ENCODE peak calls at places on chromosomes 13 and 19, in seven cellular contexts. One of them, this sample, is unnamed.

GRCh38 chr13:50693755-50694154 is 149.7 kb downstream of the DLEU7 start:
- DNase-seq in pancreas: no peak
- DNase-seq in choroid plexus epithelial cell: peak
- DNase-seq in colonic mucosa: no peak
- DNase-seq in upper lobe of right lung: no peak
- DNase-seq in BJ: no peak
- DNase-seq in brain microvascular endothelial cell: peak
- DNase-seq in this sample: no peak

GRCh38 chr19:42422576-42423461 is 4.4 kb downstream of the LIPE start:
- DNase-seq in choroid plexus epithelial cell: peak
- DNase-seq in upper lobe of right lung: peak
- DNase-seq in colonic mucosa: peak
- DNase-seq in pancreas: peak
- DNase-seq in brain microvascular endothelial cell: no peak
- DNase-seq in BJ: no peak
- DNase-seq in this sample: peak

GRCh38 chr19:56840452-56841193 is at the start of the genes PEG3 and ZIM2:
- DNase-seq in pancreas: peak
- DNase-seq in colonic mucosa: peak
- DNase-seq in BJ: no peak
- DNase-seq in upper lobe of right lung: no peak
- DNase-seq in choroid plexus epithelial cell: no peak
- DNase-seq in brain microvascular endothelial cell: no peak
- DNase-seq in this sample: no peak

GRCh38 chr19:16247353-16248182 is 49.9 kb downstream of the AP1M1 start:
- DNase-seq in upper lobe of right lung: peak
- DNase-seq in pancreas: peak
- DNase-seq in colonic mucosa: peak
- DNase-seq in brain microvascular endothelial cell: peak
- DNase-seq in BJ: no peak
- DNase-seq in choroid plexus epithelial cell: peak
- DNase-seq in this sample: peak

GRCh38 chr19:4678881-4679379 is 8.8 kb upstream of the MYDGF start:
- DNase-seq in choroid plexus epithelial cell: peak
- DNase-seq in BJ: no peak
- DNase-seq in upper lobe of right lung: no peak
- DNase-seq in pancreas: no peak
- DNase-seq in brain microvascular endothelial cell: peak
- DNase-seq in colonic mucosa: peak
- DNase-seq in this sample: no peak

GRCh38 chr13:48431987-48432615 is 19.2 kb upstream of the LPAR6 start:
- DNase-seq in colonic mucosa: no peak
- DNase-seq in pancreas: no peak
- DNase-seq in BJ: peak
- DNase-seq in upper lobe of right lung: no peak
- DNase-seq in brain microvascular endothelial cell: no peak
- DNase-seq in choroid plexus epithelial cell: peak
- DNase-seq in this sample: no peak

GRCh38 chr13:100610399-100611347 is 22.1 kb upstream of the GGACT start:
- DNase-seq in colonic mucosa: no peak
- DNase-seq in choroid plexus epithelial cell: no peak
- DNase-seq in upper lobe of right lung: no peak
- DNase-seq in BJ: no peak
- DNase-seq in pancreas: no peak
- DNase-seq in brain microvascular endothelial cell: no peak
- DNase-seq in this sample: no peak

GRCh38 chr19:31390721-31391120 is 41.5 kb upstream of the TSHZ3 start:
- DNase-seq in BJ: no peak
- DNase-seq in pancreas: no peak
- DNase-seq in upper lobe of right lung: no peak
- DNase-seq in colonic mucosa: no peak
- DNase-seq in choroid plexus epithelial cell: no peak
- DNase-seq in brain microvascular endothelial cell: no peak
- DNase-seq in this sample: no peak

GRCh38 chr13:107211073-107211472 is 643.1 kb upstream of the ARGLU1 start:
- DNase-seq in pancreas: no peak
- DNase-seq in brain microvascular endothelial cell: peak
- DNase-seq in choroid plexus epithelial cell: peak
- DNase-seq in upper lobe of right lung: peak
- DNase-seq in colonic mucosa: peak
- DNase-seq in BJ: peak
- DNase-seq in this sample: peak

GRCh38 chr19:47377208-47377701 is 28.1 kb downstream of the DHX34 start:
- DNase-seq in brain microvascular endothelial cell: no peak
- DNase-seq in choroid plexus epithelial cell: no peak
- DNase-seq in BJ: no peak
- DNase-seq in colonic mucosa: no peak
- DNase-seq in pancreas: no peak
- DNase-seq in upper lobe of right lung: no peak
- DNase-seq in this sample: no peak

GRCh38 chr19:15469513-15470297 is 5.4 kb upstream of the RASAL3 start:
- DNase-seq in colonic mucosa: no peak
- DNase-seq in upper lobe of right lung: peak
- DNase-seq in brain microvascular endothelial cell: no peak
- DNase-seq in pancreas: peak
- DNase-seq in choroid plexus epithelial cell: no peak
- DNase-seq in BJ: no peak
- DNase-seq in this sample: peak

GRCh38 chr19:55311397-55311796 is 13.7 kb downstream of the TMEM150B start:
- DNase-seq in brain microvascular endothelial cell: no peak
- DNase-seq in upper lobe of right lung: no peak
- DNase-seq in pancreas: no peak
- DNase-seq in BJ: no peak
- DNase-seq in choroid plexus epithelial cell: no peak
- DNase-seq in colonic mucosa: no peak
- DNase-seq in this sample: peak

GRCh38 chr13:98752111-98752941 is at the start of gene SLC15A1:
- DNase-seq in BJ: no peak
- DNase-seq in brain microvascular endothelial cell: no peak
- DNase-seq in choroid plexus epithelial cell: no peak
- DNase-seq in upper lobe of right lung: no peak
- DNase-seq in colonic mucosa: no peak
- DNase-seq in pancreas: peak
- DNase-seq in this sample: no peak

GRCh38 chr13:98749501-98749900 is 3.0 kb downstream of the SLC15A1 start:
- DNase-seq in choroid plexus epithelial cell: peak
- DNase-seq in pancreas: no peak
- DNase-seq in colonic mucosa: no peak
- DNase-seq in brain microvascular endothelial cell: no peak
- DNase-seq in BJ: peak
- DNase-seq in upper lobe of right lung: no peak
- DNase-seq in this sample: no peak

GRCh38 chr13:98755116-98755515 is 2.6 kb upstream of the SLC15A1 start:
- DNase-seq in brain microvascular endothelial cell: no peak
- DNase-seq in pancreas: no peak
- DNase-seq in choroid plexus epithelial cell: no peak
- DNase-seq in colonic mucosa: no peak
- DNase-seq in BJ: no peak
- DNase-seq in upper lobe of right lung: no peak
- DNase-seq in this sample: no peak

GRCh38 chr13:98752942-98753290 is 444 bp upstream of the SLC15A1 start:
- DNase-seq in BJ: no peak
- DNase-seq in pancreas: no peak
- DNase-seq in colonic mucosa: no peak
- DNase-seq in choroid plexus epithelial cell: no peak
- DNase-seq in upper lobe of right lung: no peak
- DNase-seq in brain microvascular endothelial cell: no peak
- DNase-seq in this sample: no peak

GRCh38 chr13:98751397-98752110 is 918 bp downstream of the SLC15A1 start:
- DNase-seq in upper lobe of right lung: no peak
- DNase-seq in pancreas: no peak
- DNase-seq in colonic mucosa: no peak
- DNase-seq in choroid plexus epithelial cell: peak
- DNase-seq in brain microvascular endothelial cell: no peak
- DNase-seq in BJ: no peak
- DNase-seq in this sample: no peak
- TF ChIP-seq CTCF in upper lobe of right lung: no peak
- TF ChIP-seq CTCF in pancreas: no peak
- TF ChIP-seq CTCF in colonic mucosa: no peak
- TF ChIP-seq CTCF in choroid plexus epithelial cell: peak
- TF ChIP-seq CTCF in brain microvascular endothelial cell: no peak
- TF ChIP-seq CTCF in BJ: no peak
- TF ChIP-seq CTCF in this sample: no peak

GRCh38 chr19:2224754-2225349 is 11.3 kb downstream of the PLEKHJ1 start:
- DNase-seq in pancreas: no peak
- DNase-seq in colonic mucosa: no peak
- DNase-seq in brain microvascular endothelial cell: no peak
- DNase-seq in BJ: no peak
- DNase-seq in upper lobe of right lung: no peak
- DNase-seq in choroid plexus epithelial cell: no peak
- DNase-seq in this sample: no peak
- TF ChIP-seq CTCF in pancreas: no peak
- TF ChIP-seq CTCF in colonic mucosa: no peak
- TF ChIP-seq CTCF in brain microvascular endothelial cell: no peak
- TF ChIP-seq CTCF in BJ: no peak
- TF ChIP-seq CTCF in upper lobe of right lung: no peak
- TF ChIP-seq CTCF in choroid plexus epithelial cell: no peak
- TF ChIP-seq CTCF in this sample: no peak

GRCh38 chr19:18770663-18771327 is 20.3 kb downstream of the COMP start:
- DNase-seq in BJ: no peak
- DNase-seq in colonic mucosa: no peak
- DNase-seq in brain microvascular endothelial cell: no peak
- DNase-seq in pancreas: no peak
- DNase-seq in choroid plexus epithelial cell: no peak
- DNase-seq in upper lobe of right lung: no peak
- DNase-seq in this sample: no peak

GRCh38 chr19:18768997-18769891 is 21.9 kb downstream of the COMP start:
- DNase-seq in choroid plexus epithelial cell: no peak
- DNase-seq in pancreas: peak
- DNase-seq in BJ: no peak
- DNase-seq in brain microvascular endothelial cell: no peak
- DNase-seq in colonic mucosa: no peak
- DNase-seq in upper lobe of right lung: peak
- DNase-seq in this sample: no peak

GRCh38 chr19:18769989-18770528 is 21.0 kb downstream of the COMP start:
- DNase-seq in BJ: no peak
- DNase-seq in brain microvascular endothelial cell: no peak
- DNase-seq in colonic mucosa: no peak
- DNase-seq in upper lobe of right lung: no peak
- DNase-seq in pancreas: peak
- DNase-seq in choroid plexus epithelial cell: no peak
- DNase-seq in this sample: no peak

GRCh38 chr19:18765224-18765623 is 25.9 kb downstream of the COMP start:
- DNase-seq in pancreas: peak
- DNase-seq in choroid plexus epithelial cell: no peak
- DNase-seq in brain microvascular endothelial cell: no peak
- DNase-seq in BJ: no peak
- DNase-seq in upper lobe of right lung: no peak
- DNase-seq in colonic mucosa: peak
- DNase-seq in this sample: no peak

DNA sequence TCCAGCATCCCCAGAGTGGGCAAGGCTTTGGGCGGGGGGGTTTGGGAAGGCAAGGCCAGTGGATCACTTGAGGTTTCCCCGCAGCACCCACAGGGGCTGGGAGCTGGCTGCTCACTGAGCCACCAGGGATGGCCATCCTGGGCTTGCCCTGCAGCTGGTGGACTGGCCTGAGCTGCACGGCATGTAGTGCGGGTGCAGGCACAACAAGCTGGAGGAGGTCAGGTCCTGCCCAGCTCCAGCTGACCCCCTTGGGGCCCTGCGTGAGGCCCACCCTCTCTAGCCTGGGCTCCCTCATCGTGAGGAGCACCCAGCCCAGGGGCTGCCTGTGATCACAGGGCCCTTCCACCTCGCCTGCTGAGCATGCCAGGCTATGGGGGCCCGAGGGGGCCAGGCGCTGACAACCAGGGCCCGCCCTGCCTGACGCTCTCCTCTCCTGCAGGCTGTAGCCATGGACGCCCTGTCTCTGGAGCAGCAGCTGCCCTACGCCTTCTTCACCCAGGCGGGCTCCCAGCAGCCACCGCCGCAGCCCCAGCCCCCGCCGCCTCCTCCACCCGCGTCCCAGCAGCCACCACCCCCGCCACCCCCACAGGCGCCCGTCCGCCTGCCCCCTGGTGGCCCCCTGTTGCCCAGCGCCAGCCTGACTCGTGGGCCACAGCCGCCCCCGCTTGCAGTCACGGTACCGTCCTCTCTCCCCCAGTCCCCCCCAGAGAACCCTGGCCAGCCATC is 22.9 kb downstream of the COMP start:
- DNase-seq in pancreas: peak
- DNase-seq in colonic mucosa: no peak
- DNase-seq in brain microvascular endothelial cell: no peak
- DNase-seq in choroid plexus epithelial cell: no peak
- DNase-seq in BJ: no peak
- DNase-seq in upper lobe of right lung: no peak
- DNase-seq in this sample: no peak
- TF ChIP-seq CTCF in pancreas: no peak
- TF ChIP-seq CTCF in colonic mucosa: no peak
- TF ChIP-seq CTCF in brain microvascular endothelial cell: peak
- TF ChIP-seq CTCF in choroid plexus epithelial cell: no peak
- TF ChIP-seq CTCF in BJ: no peak
- TF ChIP-seq CTCF in upper lobe of right lung: no peak
- TF ChIP-seq CTCF in this sample: no peak

GRCh38 chr19:53945998-53946397 is 16.7 kb upstream of the CACNG8 start:
- DNase-seq in BJ: no peak
- DNase-seq in brain microvascular endothelial cell: no peak
- DNase-seq in choroid plexus epithelial cell: no peak
- DNase-seq in colonic mucosa: no peak
- DNase-seq in pancreas: no peak
- DNase-seq in upper lobe of right lung: no peak
- DNase-seq in this sample: no peak

GRCh38 chr19:53945441-53945840 is 17.3 kb upstream of the CACNG8 start:
- DNase-seq in BJ: no peak
- DNase-seq in colonic mucosa: no peak
- DNase-seq in pancreas: no peak
- DNase-seq in upper lobe of right lung: no peak
- DNase-seq in choroid plexus epithelial cell: peak
- DNase-seq in brain microvascular endothelial cell: peak
- DNase-seq in this sample: no peak

GRCh38 chr19:53944416-53944815 is 18.3 kb upstream of the CACNG8 start:
- DNase-seq in choroid plexus epithelial cell: no peak
- DNase-seq in brain microvascular endothelial cell: no peak
- DNase-seq in BJ: no peak
- DNase-seq in pancreas: no peak
- DNase-seq in upper lobe of right lung: no peak
- DNase-seq in colonic mucosa: no peak
- DNase-seq in this sample: no peak

GRCh38 chr19:53944933-53945332 is 17.8 kb upstream of the CACNG8 start:
- DNase-seq in brain microvascular endothelial cell: no peak
- DNase-seq in upper lobe of right lung: no peak
- DNase-seq in BJ: no peak
- DNase-seq in colonic mucosa: no peak
- DNase-seq in pancreas: no peak
- DNase-seq in choroid plexus epithelial cell: no peak
- DNase-seq in this sample: no peak

DNA sequence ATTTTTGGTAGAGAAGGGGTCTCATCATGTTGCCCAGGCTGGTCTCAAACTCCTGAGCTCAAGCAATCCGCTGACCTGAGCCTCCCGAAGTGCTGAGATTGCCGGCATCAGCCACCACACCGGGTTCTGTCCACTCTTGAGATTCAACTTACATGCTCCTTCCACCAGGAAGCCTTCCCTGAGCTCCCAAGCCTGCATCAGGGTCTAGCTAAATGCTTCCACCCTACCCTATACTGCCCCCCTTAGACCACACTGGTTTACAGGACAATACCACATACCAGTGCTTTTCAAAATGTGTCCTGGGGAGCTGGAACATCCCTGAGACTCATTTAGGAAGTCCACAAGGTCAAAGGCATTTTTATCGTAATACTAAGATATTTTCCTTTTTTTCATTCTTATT is 15.1 kb upstream of the CACNG8 start:
- DNase-seq in colonic mucosa: no peak
- DNase-seq in BJ: no peak
- DNase-seq in choroid plexus epithelial cell: no peak
- DNase-seq in brain microvascular endothelial cell: no peak
- DNase-seq in pancreas: no peak
- DNase-seq in upper lobe of right lung: no peak
- DNase-seq in this sample: no peak
- TF ChIP-seq CTCF in colonic mucosa: no peak
- TF ChIP-seq CTCF in BJ: no peak
- TF ChIP-seq CTCF in choroid plexus epithelial cell: peak
- TF ChIP-seq CTCF in brain microvascular endothelial cell: peak
- TF ChIP-seq CTCF in pancreas: no peak
- TF ChIP-seq CTCF in upper lobe of right lung: no peak
- TF ChIP-seq CTCF in this sample: peak

This sample was measured in GM13977.